ENCODE peak calls at places on chromosomes 13 and 19, in six cellular contexts. T is A549, I is K562, V is upper lobe of left lung, E is GM12878, Z is HepG2. D is an unnamed sample.

GRCh38 chr13:27403252-27403678 is 21.2 kb upstream of the GTF3A start:
- ATAC-seq in T (no peak), I (no peak), V (peak), E (no peak), Z (peak), D (peak)

GRCh38 chr19:5805465-5806132 is 732 bp downstream of the NRTN start:
- ATAC-seq in T (peak), I (peak), V (no peak), E (peak), Z (peak), D (peak)

GRCh38 chr19:50434525-50434924 is 1.8 kb downstream of the MYBPC2 start:
- ATAC-seq in T (no peak), I (peak), V (no peak), E (no peak), Z (no peak), D (no peak)

GRCh38 chr13:20673711-20674110 is 29.8 kb upstream of the IL17D start:
- ATAC-seq in T (no peak), I (no peak), V (no peak), E (no peak), Z (no peak), D (no peak)

GRCh38 chr19:30884146-30884812 is 465.0 kb downstream of the TSHZ3 start:
- ATAC-seq in T (peak), I (no peak), V (no peak), E (no peak), Z (no peak), D (no peak)

GRCh38 chr19:4541114-4541805 is 1.4 kb upstream of the LRG1 start:
- ATAC-seq in T (no peak), I (no peak), V (no peak), E (no peak), Z (peak), D (no peak)

GRCh38 chr13:100789968-100790367 is 115.4 kb upstream of the TMTC4 start:
- ATAC-seq in T (no peak), I (no peak), V (no peak), E (peak), Z (no peak), D (no peak)

GRCh38 chr19:53394974-53395839 is at the start of gene ZNF765:
- ATAC-seq in T (peak), I (peak), V (peak), E (peak), Z (peak), D (peak)

GRCh38 chr13:46622918-46623256 is 69.9 kb downstream of the LRCH1 start:
- ATAC-seq in T (peak), I (no peak), V (no peak), E (peak), Z (no peak), D (peak)

GRCh38 chr13:27226991-27227390 is 24.4 kb upstream of the RPL21 start:
- ATAC-seq in T (no peak), I (no peak), V (no peak), E (peak), Z (no peak), D (no peak)

GRCh38 chr19:40341601-40342482 is 6.4 kb downstream of the C19orf47 start:
- ATAC-seq in T (peak), I (no peak), V (peak), E (no peak), Z (no peak), D (peak)

GRCh38 chr19:45069056-45069455 is 7.2 kb downstream of the ZNF296 start:
- ATAC-seq in T (peak), I (peak), V (no peak), E (peak), Z (peak), D (no peak)

GRCh38 chr19:47283405-47284059 is 8.8 kb downstream of the INAFM1 start:
- ATAC-seq in T (no peak), I (no peak), V (no peak), E (no peak), Z (no peak), D (no peak)

GRCh38 chr19:3656747-3657394 is 30.3 kb upstream of the CACTIN start:
- ATAC-seq in T (no peak), I (no peak), V (no peak), E (no peak), Z (no peak), D (no peak)

GRCh38 chr13:40598599-40598998 is 67.8 kb downstream of the FOXO1 start:
- ATAC-seq in T (no peak), I (no peak), V (no peak), E (peak), Z (no peak), D (peak)

GRCh38 chr19:32303193-32303592 is 42.2 kb upstream of the ZNF507 start:
- ATAC-seq in T (no peak), I (no peak), V (no peak), E (no peak), Z (no peak), D (no peak)

GRCh38 chr13:73065665-73066350 is 7.0 kb downstream of the KLF5 start:
- ATAC-seq in T (no peak), I (no peak), V (no peak), E (no peak), Z (no peak), D (no peak)

GRCh38 chr19:7926021-7926726 is at the start of gene CTXN1:
- ATAC-seq in T (peak), I (peak), V (no peak), E (peak), Z (peak), D (peak)

GRCh38 chr13:93620366-93620765 is 393.8 kb downstream of the GPC6 start:
- ATAC-seq in T (no peak), I (no peak), V (no peak), E (no peak), Z (no peak), D (no peak)

GRCh38 chr13:113855012-113855921 is 8.6 kb downstream of the GAS6 start:
- ATAC-seq in T (no peak), I (no peak), V (no peak), E (no peak), Z (no peak), D (no peak)

GRCh38 chr13:24308068-24308445 is 1.3 kb upstream of the C1QTNF9 start:
- ATAC-seq in T (no peak), I (no peak), V (peak), E (no peak), Z (peak), D (no peak)

GRCh38 chr13:114063545-114064515 is 68.6 kb downstream of the RASA3 start:
- ATAC-seq in T (peak), I (peak), V (peak), E (no peak), Z (peak), D (peak)

GRCh38 chr13:99290890-99291289 is 16.3 kb downstream of the GPR183 start:
- ATAC-seq in T (no peak), I (peak), V (no peak), E (peak), Z (no peak), D (no peak)

GRCh38 chr19:10533656-10534386 is 9.9 kb upstream of the ATG4D start:
- ATAC-seq in T (no peak), I (no peak), V (no peak), E (peak), Z (no peak), D (peak)

GRCh38 chr13:112450118-112450517 is 74.0 kb downstream of the SPACA7 start:
- ATAC-seq in T (no peak), I (no peak), V (no peak), E (no peak), Z (no peak), D (no peak)

GRCh38 chr19:38569368-38569983 is 48.3 kb downstream of the MAP4K1 start:
- ATAC-seq in T (no peak), I (no peak), V (no peak), E (peak), Z (no peak), D (no peak)

GRCh38 chr19:8321760-8322637 is 703 bp downstream of the RPS28 start:
- ATAC-seq in T (peak), I (peak), V (peak), E (peak), Z (no peak), D (no peak)

GRCh38 chr13:28379371-28380083 is 115.4 kb downstream of the FLT1 start:
- ATAC-seq in T (no peak), I (no peak), V (no peak), E (no peak), Z (no peak), D (no peak)

GRCh38 chr13:97751477-97751876 is 202.0 kb upstream of the IPO5 start:
- ATAC-seq in T (no peak), I (no peak), V (no peak), E (no peak), Z (no peak), D (no peak)
- TF ChIP-seq EP300 in T (no peak), I (no peak), V (no peak), E (no peak), Z (no peak), D (no peak)

DNA sequence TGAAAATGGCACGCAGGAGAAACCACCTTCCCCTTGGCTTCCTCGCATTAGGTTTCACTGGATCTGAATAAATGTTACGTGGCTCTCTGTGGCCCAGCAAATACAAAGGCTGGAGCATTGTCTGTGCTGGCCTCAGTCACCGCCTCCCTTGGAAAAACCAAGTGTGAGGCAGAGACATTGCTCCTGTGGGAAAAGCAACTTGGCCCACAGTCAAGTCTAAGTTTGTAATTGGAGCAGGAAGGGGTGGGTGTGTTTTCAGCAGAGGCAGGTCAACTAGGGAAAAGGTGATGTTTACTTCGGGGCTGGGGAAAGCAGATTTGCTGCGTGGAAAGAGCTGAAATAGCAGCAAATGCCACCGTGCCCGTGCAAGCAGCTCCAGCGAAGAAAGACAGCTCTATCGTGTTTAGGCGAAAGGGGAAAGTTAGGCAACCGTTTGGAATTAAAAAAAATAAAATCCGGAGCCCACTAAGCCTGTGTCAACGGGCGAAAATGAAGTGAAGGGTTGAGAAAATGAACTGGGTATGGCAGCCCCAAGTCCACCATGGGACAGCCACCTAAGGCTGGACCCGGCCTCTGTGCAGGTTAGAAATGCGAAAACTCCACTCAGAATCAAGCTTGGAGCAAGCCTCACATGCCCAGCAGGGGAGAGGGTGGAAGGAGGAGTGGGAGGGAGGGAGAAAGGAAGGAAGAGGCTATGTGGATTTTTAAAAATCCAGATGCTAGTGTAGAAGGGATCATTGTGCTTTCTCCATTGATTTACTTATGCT is 101.4 kb downstream of the IRS2 start:
- ATAC-seq in T (no peak), I (no peak), V (no peak), E (no peak), Z (no peak), D (peak)
- TF ChIP-seq EP300 in T (no peak), I (no peak), V (no peak), E (no peak), Z (no peak), D (no peak)

GRCh38 chr19:2578911-2579677 is 103.2 kb downstream of the GADD45B start:
- ATAC-seq in T (peak), I (peak), V (peak), E (peak), Z (peak), D (peak)
- TF ChIP-seq EP300 in T (peak), I (no peak), V (no peak), E (no peak), Z (no peak), D (peak)

GRCh38 chr19:1104452-1105216 is 840 bp downstream of the GPX4 start:
- ATAC-seq in T (peak), I (peak), V (peak), E (peak), Z (peak), D (peak)
- TF ChIP-seq EP300 in T (no peak), I (no peak), V (no peak), E (no peak), Z (no peak), D (no peak)

DNA sequence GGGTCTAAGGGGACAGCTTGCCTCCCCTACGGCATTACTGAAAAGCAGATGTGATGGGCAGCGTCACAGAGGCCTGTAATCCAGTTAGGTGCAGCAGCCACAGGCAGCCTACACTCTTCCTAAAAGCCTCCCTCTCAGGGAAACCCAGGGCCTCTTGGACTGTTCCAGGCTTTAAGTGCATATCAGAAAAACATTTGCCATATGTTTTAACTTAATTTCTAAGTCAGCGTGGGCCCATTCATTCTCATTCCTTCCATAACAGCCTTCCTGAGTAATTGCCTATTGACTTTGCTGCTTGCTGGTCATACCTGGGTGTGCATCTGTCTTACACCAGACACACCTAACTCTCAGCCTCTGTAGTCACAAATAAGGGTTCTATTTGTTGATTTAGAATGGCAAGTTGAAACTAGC is 135.6 kb upstream of the SERP2 start:
- ATAC-seq in T (no peak), I (no peak), V (no peak), E (no peak), Z (no peak), D (no peak)
- TF ChIP-seq EP300 in T (no peak), I (no peak), V (no peak), E (no peak), Z (no peak), D (no peak)

GRCh38 chr13:96491103-96491502 is 401.2 kb downstream of the HS6ST3 start:
- ATAC-seq in T (no peak), I (no peak), V (no peak), E (no peak), Z (no peak), D (no peak)

GRCh38 chr13:96492758-96493157 is 402.9 kb downstream of the HS6ST3 start:
- ATAC-seq in T (no peak), I (no peak), V (no peak), E (no peak), Z (no peak), D (no peak)

DNA sequence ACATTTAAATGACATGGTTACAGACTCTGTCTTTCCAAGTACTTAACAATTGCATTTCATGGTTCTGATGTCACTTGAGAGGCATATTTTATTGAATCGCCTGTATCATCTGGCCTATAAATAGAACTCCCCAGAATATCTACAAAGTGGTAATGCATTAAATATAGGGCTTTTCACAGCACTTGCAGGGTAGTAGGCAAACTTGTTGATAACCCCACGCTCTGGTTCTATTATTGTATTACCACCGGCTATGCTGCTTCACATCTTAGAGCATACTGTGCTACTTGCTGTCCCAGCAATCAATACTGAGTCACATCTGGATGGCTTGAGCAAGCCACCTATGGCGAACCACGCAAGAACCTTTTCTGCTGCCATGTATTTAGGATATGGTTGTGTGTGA is 400.7 kb downstream of the HS6ST3 start:
- ATAC-seq in T (no peak), I (no peak), V (no peak), E (no peak), Z (no peak), D (no peak)
- TF ChIP-seq EP300 in T (no peak), I (no peak), V (no peak), E (no peak), Z (no peak), D (no peak)